ENCODE peak calls at places on chromosomes 11 and 22, in five cellular contexts. V is PC-9, L is A673, G is heart left ventricle, S is right lobe of liver. R is an unnamed sample. For H3K4me1, the result is how much of the 10 kb centered on the place peaks cover.

GRCh38 chr22:28025333-28025732 is 106.3 kb upstream of the PITPNB start:
- DNase-seq in V (no peak), L (no peak), G (no peak), S (peak), R (no peak)

GRCh38 chr22:33568934-33569496 is 351.3 kb downstream of the LARGE1 start:
- DNase-seq in V (no peak), L (no peak), G (no peak), S (no peak), R (no peak)

GRCh38 chr11:44880511-44880910 is 70.2 kb downstream of the TP53I11 start:
- DNase-seq in V (no peak), L (no peak), G (no peak), S (no peak), R (no peak)

GRCh38 chr11:128587415-128587814 is at the start of gene ETS1:
- DNase-seq in V (peak), L (no peak), G (no peak), S (no peak), R (no peak)

GRCh38 chr11:94768602-94769511 is 701 bp downstream of the AMOTL1 start:
- DNase-seq in V (peak), L (peak), G (peak), S (peak), R (peak)

GRCh38 chr11:1060410-1060809 is 14.3 kb upstream of the MUC2 start:
- DNase-seq in V (no peak), L (no peak), G (no peak), S (no peak), R (no peak)

GRCh38 chr11:2093575-2094353 is 45.4 kb downstream of the IGF2 start:
- DNase-seq in V (no peak), L (no peak), G (peak), S (peak), R (no peak)

GRCh38 chr11:110470716-110471115 is 41.0 kb downstream of the FDX1 start:
- DNase-seq in V (no peak), L (no peak), G (no peak), S (no peak), R (no peak)

GRCh38 chr11:77801477-77801876 is 19.0 kb downstream of the RSF1 start:
- DNase-seq in V (no peak), L (peak), G (no peak), S (no peak), R (no peak)

GRCh38 chr11:112670806-112671570 is 290.2 kb upstream of the NCAM1 start:
- DNase-seq in V (no peak), L (no peak), G (no peak), S (no peak), R (no peak)

GRCh38 chr11:83042966-83043711 is 28.6 kb downstream of the RAB30 start:
- DNase-seq in V (no peak), L (no peak), G (no peak), S (no peak), R (no peak)

GRCh38 chr11:1064167-1064566 is 10.5 kb upstream of the MUC2 start:
- DNase-seq in V (no peak), L (no peak), G (no peak), S (no peak), R (no peak)

GRCh38 chr11:118295834-118296454 is 8.6 kb upstream of the CD3E start:
- DNase-seq in V (no peak), L (peak), G (no peak), S (no peak), R (no peak)

GRCh38 chr11:18599739-18600230 is at the start of gene MISFA:
- DNase-seq in V (no peak), L (no peak), G (no peak), S (no peak), R (no peak)

GRCh38 chr22:27748355-27749168 is 53.0 kb downstream of the MN1 start:
- DNase-seq in V (no peak), L (no peak), G (peak), S (no peak), R (no peak)

GRCh38 chr11:19670030-19670761 is 42.4 kb upstream of the NAV2 start:
- DNase-seq in V (no peak), L (peak), G (no peak), S (no peak), R (no peak)

GRCh38 chr11:110433393-110434333 is 3.9 kb downstream of the FDX1 start:
- DNase-seq in V (no peak), L (peak), G (no peak), S (no peak), R (no peak)

GRCh38 chr11:118086913-118087768 is at the start of gene SMIM35:
- DNase-seq in V (no peak), L (no peak), G (no peak), S (no peak), R (no peak)

GRCh38 chr22:47564651-47565050 is 802.2 kb downstream of the TBC1D22A start:
- DNase-seq in V (no peak), L (peak), G (no peak), S (no peak), R (no peak)

GRCh38 chr22:45271667-45272188 is 13.0 kb upstream of the UPK3A start:
- DNase-seq in V (no peak), L (no peak), G (peak), S (no peak), R (no peak)

GRCh38 chr11:24086921-24087320 is 409.9 kb upstream of the LUZP2 start:
- DNase-seq in V (no peak), L (no peak), G (no peak), S (no peak), R (no peak)

GRCh38 chr11:933002-933820 is 7.5 kb downstream of the AP2A2 start:
- DNase-seq in V (no peak), L (no peak), G (no peak), S (no peak), R (no peak)

GRCh38 chr11:131464024-131464423 is 93.6 kb downstream of the NTM start:
- DNase-seq in V (no peak), L (no peak), G (no peak), S (no peak), R (no peak)

GRCh38 chr11:66956689-66957290 is 1.4 kb downstream of the PC start:
- DNase-seq in V (peak), L (no peak), G (peak), S (peak), R (peak)
- TF ChIP-seq CTCF in V (no peak), L (no peak), G (no peak), S (no peak), R (no peak)

GRCh38 chr11:46385169-46386004 is 3.9 kb downstream of the MDK start:
- DNase-seq in V (no peak), L (no peak), G (no peak), S (no peak), R (no peak)
- H3K4me1 ChIP-seq in V (under half), L (under half), G (under half), S (under half), R (under half)

GRCh38 chr22:39317084-39317755 is 2.2 kb downstream of the RPL3 start:
- DNase-seq in V (peak), L (no peak), G (no peak), S (no peak), R (no peak)
- H3K4me3 ChIP-seq in V (peak), L (peak), G (peak), S (peak), R (peak)

GRCh38 chr11:32864555-32864954 is 28.1 kb upstream of the QSER1 start:
- DNase-seq in V (no peak), L (no peak), G (no peak), S (no peak), R (no peak)

GRCh38 chr11:32861850-32862577 is 30.6 kb upstream of the QSER1 start:
- DNase-seq in V (no peak), L (no peak), G (no peak), S (no peak), R (no peak)

GRCh38 chr11:32858731-32859130 is 29.0 kb downstream of the PRRG4 start:
- DNase-seq in V (no peak), L (peak), G (no peak), S (no peak), R (no peak)
- TF ChIP-seq CTCF in V (peak), L (peak), G (no peak), S (no peak), R (no peak)

GRCh38 chr11:122167100-122167499 is 51.1 kb upstream of the BLID start:
- DNase-seq in V (no peak), L (no peak), G (no peak), S (no peak), R (no peak)
- H3K4me1 ChIP-seq in V (half or more), L (under half), G (under half), S (under half), R (under half)

GRCh38 chr22:42434283-42434682 is 2.1 kb upstream of the NFAM1 start:
- DNase-seq in V (no peak), L (peak), G (no peak), S (no peak), R (no peak)
- H3K4me3 ChIP-seq in V (no peak), L (no peak), G (no peak), S (no peak), R (no peak)

DNA sequence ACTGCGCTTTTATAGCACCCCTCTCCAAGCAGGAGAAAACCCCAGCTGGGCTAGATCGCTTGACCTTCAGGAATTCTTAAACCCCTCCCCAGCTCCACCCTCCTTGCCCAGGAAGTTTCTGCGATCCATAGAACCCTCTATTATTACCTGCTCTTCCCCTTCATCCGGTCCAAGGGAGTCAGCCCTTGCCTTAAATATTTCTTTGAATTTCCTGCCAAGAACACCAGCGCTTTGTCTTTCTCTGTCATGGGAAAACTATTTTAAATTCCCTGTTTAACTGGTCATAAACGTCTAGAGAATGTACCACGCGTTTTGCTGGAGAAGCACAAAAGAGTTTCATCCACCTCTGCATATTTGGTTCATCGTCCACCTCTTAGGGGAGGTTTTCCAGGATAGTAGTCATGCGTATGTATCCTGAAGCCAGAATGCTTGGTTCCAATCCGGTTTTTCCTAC is 522 bp upstream of the TRAF6 start:
- DNase-seq in V (no peak), L (no peak), G (no peak), S (no peak), R (no peak)
- TF ChIP-seq CTCF in V (peak), L (no peak), G (no peak), S (no peak), R (no peak)

GRCh38 chr11:47207459-47207858 is 7.3 kb upstream of the DDB2 start:
- DNase-seq in V (no peak), L (no peak), G (no peak), S (no peak), R (no peak)

GRCh38 chr11:47202569-47202968 is 12.2 kb upstream of the DDB2 start:
- DNase-seq in V (no peak), L (no peak), G (no peak), S (no peak), R (no peak)

GRCh38 chr11:47201015-47201414 is 13.8 kb upstream of the DDB2 start:
- DNase-seq in V (no peak), L (peak), G (no peak), S (no peak), R (no peak)

GRCh38 chr11:47208628-47209027 is 6.1 kb upstream of the DDB2 start:
- DNase-seq in V (no peak), L (no peak), G (no peak), S (no peak), R (no peak)

DNA sequence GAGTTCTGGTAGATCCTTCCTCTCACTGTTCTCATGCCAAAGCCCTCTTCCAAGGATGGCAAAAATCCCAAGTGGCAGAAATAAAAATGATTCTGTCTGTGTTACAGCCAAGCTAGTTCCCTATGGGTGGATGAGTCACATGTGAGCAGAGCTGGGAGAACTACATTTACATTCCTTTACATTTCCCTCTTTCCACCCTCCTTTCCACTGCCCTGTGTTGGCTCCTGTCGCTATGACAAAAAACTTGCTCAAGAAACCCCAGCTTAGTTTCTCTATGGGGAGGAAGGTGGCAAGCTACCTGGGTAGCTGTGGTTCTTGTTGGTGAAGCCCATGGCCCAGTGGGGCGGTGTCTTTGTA is 10.2 kb upstream of the DDB2 start:
- DNase-seq in V (peak), L (peak), G (no peak), S (no peak), R (no peak)
- H3K4me1 ChIP-seq in V (under half), L (under half), G (under half), S (under half), R (under half)

DNA sequence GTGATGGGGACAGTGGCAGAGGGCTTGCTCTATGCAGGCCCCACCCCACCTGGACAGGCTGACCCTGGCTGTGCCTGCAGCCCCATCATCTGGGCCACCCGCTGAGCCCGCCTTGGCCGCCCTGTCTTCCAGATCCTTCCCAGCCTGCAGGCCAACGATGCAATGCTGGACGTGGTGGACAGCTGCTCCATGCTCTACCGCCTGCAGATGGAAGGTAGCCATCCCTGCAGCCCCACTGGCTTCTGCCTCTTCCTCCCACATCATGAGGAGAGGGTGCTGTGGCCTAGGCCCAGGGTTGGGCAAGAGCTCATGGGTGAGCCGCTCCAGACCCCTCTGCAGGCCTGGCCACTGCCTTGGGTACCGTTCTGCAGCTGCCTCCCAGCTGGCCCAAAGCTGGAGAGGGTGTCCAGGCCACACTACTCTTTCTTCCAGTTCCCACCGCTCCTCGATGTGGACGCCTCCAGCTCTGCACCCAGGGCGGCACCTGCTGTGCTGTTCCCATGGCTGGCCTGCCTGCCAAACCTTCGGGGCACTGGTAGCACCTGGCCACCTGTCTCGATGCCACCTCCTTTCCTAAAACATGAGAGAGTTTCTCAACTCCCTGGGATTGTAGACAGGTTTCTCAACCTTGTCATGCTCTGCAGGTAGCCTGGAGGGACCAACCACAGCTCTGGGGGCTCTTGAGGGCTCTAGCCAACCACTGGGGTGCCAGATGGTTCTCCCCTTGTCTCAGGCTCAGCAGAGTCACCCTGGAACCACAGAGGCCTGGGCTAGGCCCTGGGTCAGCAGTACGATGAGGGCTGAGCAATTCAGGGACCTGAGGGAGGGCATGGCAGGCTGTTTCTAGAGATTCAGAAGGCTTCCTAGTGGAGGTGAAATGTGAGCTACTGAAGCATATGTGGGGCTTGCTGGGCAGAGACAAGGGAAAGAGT is 9.5 kb upstream of the GTSE1 start:
- DNase-seq in V (no peak), L (no peak), G (no peak), S (no peak), R (no peak)
- H3K4me3 ChIP-seq in V (no peak), L (no peak), G (no peak), S (no peak), R (no peak)

DNA sequence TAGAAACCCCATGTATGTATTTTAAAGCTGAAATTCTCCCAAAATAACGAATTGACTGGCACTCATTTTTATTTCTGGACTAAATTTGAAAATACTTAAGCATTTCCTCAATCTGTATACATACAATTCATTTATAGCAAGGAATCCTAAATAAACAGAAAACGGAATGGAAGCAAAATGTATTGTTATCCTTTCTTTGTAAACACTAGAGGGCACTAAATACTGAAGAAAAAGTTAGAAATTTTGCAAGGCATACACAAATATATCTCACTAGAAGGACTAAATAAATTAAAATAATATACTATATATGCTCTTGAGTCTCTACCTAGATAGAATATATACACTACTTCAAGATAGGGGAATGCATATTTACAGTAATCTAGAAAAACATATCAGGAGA is 23.1 kb upstream of the ANO5 start:
- DNase-seq in V (no peak), L (no peak), G (no peak), S (no peak), R (no peak)
- TF ChIP-seq CTCF in V (peak), L (peak), G (peak), S (peak), R (no peak)